ENCODE peak calls at places on chromosomes 3 and 15, in four cellular contexts. K is HepG2, F is GM12878, R is K562. I is an unnamed sample.

GRCh38 chr3:102790742-102791141 is 355.9 kb downstream of the ZPLD1 start:
- DNase-seq in K (no peak), F (no peak), R (no peak), I (no peak)

GRCh38 chr3:193132247-193132646 is 108.8 kb upstream of the PLAAT1 start:
- DNase-seq in K (no peak), F (no peak), R (no peak), I (no peak)

GRCh38 chr3:170477395-170477794 is 58.7 kb downstream of the CLDN11 start:
- DNase-seq in K (no peak), F (no peak), R (no peak), I (no peak)

GRCh38 chr15:57640935-57641682 is 49.4 kb downstream of the MYZAP start:
- DNase-seq in K (peak; percentile 26), F (no peak), R (peak; percentile 22), I (peak; percentile 24)

GRCh38 chr3:71652786-71653419 is 69.4 kb upstream of the FOXP1 start:
- DNase-seq in K (peak; percentile 50), F (peak; percentile 4), R (peak; percentile 16), I (peak; percentile 57)

GRCh38 chr3:73516656-73517055 is 108.1 kb downstream of the PDZRN3 start:
- DNase-seq in K (no peak), F (no peak), R (no peak), I (no peak)

GRCh38 chr3:51099794-51100542 is 285.1 kb upstream of the MANF start:
- DNase-seq in K (peak; percentile 56), F (no peak), R (peak; percentile 23), I (peak; percentile 63)

GRCh38 chr3:65619391-65620298 is 419.1 kb downstream of the MAGI1 start:
- DNase-seq in K (no peak), F (no peak), R (peak; percentile 10), I (peak; percentile 40)

GRCh38 chr3:72234394-72234793 is 449.4 kb upstream of the PROK2 start:
- DNase-seq in K (no peak), F (no peak), R (no peak), I (no peak)

GRCh38 chr15:27057904-27058645 is 87.1 kb downstream of the GABRG3 start:
- DNase-seq in K (no peak), F (no peak), R (no peak), I (no peak)

GRCh38 chr3:151964768-151965167 is 91.3 kb downstream of the SUCNR1 start:
- DNase-seq in K (no peak), F (no peak), R (no peak), I (no peak)

GRCh38 chr3:121883507-121883906 is 10.7 kb upstream of the SLC15A2 start:
- DNase-seq in K (peak; percentile 35), F (no peak), R (peak; percentile 10), I (peak; percentile 22)

GRCh38 chr3:62562017-62562416 is 188.7 kb upstream of the FEZF2 start:
- DNase-seq in K (no peak), F (no peak), R (no peak), I (no peak)

DNA sequence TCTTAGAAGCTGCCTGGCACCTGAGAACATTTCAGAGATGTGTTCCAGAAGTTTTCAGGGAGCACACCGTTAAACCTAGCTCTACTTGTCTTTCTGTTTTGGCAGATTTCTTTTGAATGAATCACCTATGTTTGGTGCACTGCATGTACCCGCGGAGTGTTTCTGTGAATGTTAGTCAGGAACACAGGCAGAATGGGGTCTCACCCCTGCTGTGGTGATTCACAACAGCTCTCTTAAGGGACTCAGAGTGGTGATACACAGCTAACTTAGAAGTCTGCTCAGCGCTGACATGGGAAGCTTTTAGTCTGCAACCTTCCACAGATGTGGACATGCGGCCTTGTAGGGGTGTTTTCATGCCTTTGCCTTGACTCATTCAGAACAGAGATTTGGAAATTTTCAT is 24.0 kb downstream of the TSEN2 start:
- DNase-seq in K (no peak), F (no peak), R (no peak), I (no peak)
- TF ChIP-seq SP1 in K (no peak), F (no peak), R (no peak), I (no peak)

GRCh38 chr3:12439161-12439560 is 45.1 kb upstream of the TSEN2 start:
- DNase-seq in K (no peak), F (no peak), R (no peak), I (no peak)
- TF ChIP-seq TARDBP in K (no peak), F (no peak), R (no peak), I (no peak)

DNA sequence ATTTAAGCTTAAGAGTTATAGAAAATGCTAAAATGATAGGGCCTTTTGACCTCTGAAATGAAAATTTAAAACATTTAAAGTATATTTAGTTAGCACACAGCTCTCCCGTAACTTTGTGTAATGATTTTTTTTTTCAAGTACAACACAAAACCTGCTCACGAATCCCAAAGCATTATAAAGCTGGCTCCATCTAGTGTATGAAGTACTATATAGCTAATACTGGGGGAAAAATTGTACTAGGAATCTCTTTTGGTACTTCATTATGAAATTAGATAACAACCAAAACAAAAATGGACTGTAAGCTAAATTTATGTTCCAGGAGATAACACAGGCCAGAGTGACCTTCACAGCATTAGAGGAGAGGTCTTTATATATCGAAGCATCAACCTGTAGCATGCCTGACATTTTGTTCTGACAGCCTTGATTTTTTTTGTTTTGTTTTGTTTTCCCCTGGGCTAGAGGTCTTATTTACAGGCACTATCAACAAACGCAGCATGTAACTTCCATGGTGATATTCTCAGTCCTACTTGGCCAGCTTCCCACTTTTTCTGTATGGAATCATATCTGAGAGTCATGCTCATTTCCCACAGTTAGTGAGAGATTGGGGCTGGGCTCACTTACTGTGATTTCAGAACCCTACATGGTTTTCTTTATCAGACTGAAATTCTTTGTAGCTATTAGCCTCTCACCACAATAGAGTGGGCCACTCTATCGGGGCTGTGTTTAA is 116.3 kb downstream of the MITF start:
- DNase-seq in K (no peak), F (no peak), R (no peak), I (peak; percentile 12)
- TF ChIP-seq SP1 in K (no peak), F (no peak), R (no peak), I (no peak)

DNA sequence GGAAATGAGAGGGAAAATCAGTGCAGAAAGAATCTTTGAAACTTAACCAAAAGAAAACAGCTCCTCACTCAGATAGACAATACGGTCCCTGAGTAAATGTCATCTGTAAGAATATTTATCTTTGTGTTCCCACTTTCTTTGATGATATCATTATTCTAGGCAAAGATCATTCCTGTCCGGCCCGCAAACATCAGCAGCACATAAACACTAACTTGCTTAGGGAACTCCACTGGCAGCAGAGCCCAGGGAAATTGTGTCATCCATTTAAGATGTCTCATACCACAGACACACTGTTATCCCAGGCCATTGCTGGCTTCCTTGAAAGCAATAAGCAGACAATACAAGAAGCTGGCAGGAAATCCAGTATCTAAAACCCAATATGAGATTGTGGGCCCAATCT is 20.1 kb upstream of the CD96 start:
- DNase-seq in K (no peak), F (no peak), R (no peak), I (no peak)
- TF ChIP-seq TARDBP in K (no peak), F (no peak), R (no peak), I (no peak)